ENCODE peak calls at places on chromosome 5, in five cellular contexts. J is A549, G is sigmoid colon, K is K562, S is esophagus muscularis mucosa. T is an unnamed sample.

GRCh38 chr5:177526791-177527190 is 10.0 kb upstream of the DDX41 start:
- DNase-seq in G (peak; percentile 13), K (no peak), J (no peak), S (no peak), T (no peak)

GRCh38 chr5:171484460-171484899 is 65.0 kb downstream of the FGF18 start:
- DNase-seq in S (no peak), J (peak; percentile 26), K (peak; percentile 87), G (no peak), T (no peak)

GRCh38 chr5:60207031-60207430 is 313.5 kb upstream of the PDE4D start:
- DNase-seq in K (no peak), J (no peak), G (no peak), S (no peak), T (no peak)

GRCh38 chr5:73985145-73985544 is 359.1 kb downstream of the ARHGEF28 start:
- DNase-seq in K (peak; percentile 14), J (peak; percentile 31), S (peak; percentile 39), G (no peak), T (no peak)

GRCh38 chr5:180336234-180337020 is 16.7 kb downstream of the GFPT2 start:
- DNase-seq in G (no peak), J (no peak), S (no peak), K (no peak), T (no peak)

GRCh38 chr5:140868721-140869554 is at the start of gene PCDHA11:
- DNase-seq in S (no peak), G (no peak), J (peak; percentile 55), K (peak; percentile 7), T (no peak)

GRCh38 chr5:120326651-120327050 is 137.4 kb upstream of the PRR16 start:
- DNase-seq in G (no peak), S (no peak), K (no peak), J (no peak), T (no peak)

GRCh38 chr5:181224390-181225234 is 1.5 kb downstream of the TRIM41 start:
- DNase-seq in S (no peak), J (no peak), G (no peak), K (no peak), T (no peak)

GRCh38 chr5:160007610-160008009 is 1.3 kb upstream of the TTC1 start:
- DNase-seq in G (no peak), S (no peak), K (no peak), J (no peak), T (no peak)

GRCh38 chr5:41408676-41409443 is 101.5 kb downstream of the PLCXD3 start:
- DNase-seq in G (no peak), K (no peak), S (no peak), J (no peak), T (no peak)

GRCh38 chr5:143135832-143136551 is 267.5 kb downstream of the NR3C1 start:
- DNase-seq in S (no peak), J (no peak), G (no peak), K (no peak), T (peak; percentile 34)
- H3K27ac ChIP-seq in S (no peak overlapping the region), J (no peak overlapping the region), G (no peak overlapping the region), K (no peak overlapping the region), T (no peak overlapping the region)

DNA sequence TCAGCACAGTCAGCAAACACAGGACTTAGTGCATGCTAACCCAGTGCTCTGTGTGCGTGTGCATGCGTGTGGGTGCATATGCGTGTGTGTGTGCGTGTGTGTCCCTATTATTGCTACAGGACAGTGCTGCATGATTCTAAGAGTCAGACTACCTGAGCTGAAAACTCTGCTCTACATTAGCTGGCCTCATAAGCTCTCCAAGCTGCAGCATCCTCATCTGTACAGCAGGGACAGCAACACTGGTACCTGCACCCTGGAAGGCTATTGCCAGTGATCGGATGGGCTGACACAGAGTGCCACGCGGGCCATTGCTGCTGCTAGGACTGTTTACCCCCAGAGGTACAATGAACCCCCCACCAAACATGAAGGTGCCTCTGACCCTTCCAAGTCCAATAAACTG is 1.2 kb downstream of the ADAMTS12 start:
- DNase-seq in J (peak; percentile 37), K (no peak), S (no peak), G (no peak), T (no peak)
- H3K4me3 ChIP-seq in J (peak overlapping the region; percentile 50), K (no peak overlapping the region), S (peak overlapping the region; percentile 57), G (peak overlapping the region; percentile 57), T (peak overlapping the region; percentile 44)

DNA sequence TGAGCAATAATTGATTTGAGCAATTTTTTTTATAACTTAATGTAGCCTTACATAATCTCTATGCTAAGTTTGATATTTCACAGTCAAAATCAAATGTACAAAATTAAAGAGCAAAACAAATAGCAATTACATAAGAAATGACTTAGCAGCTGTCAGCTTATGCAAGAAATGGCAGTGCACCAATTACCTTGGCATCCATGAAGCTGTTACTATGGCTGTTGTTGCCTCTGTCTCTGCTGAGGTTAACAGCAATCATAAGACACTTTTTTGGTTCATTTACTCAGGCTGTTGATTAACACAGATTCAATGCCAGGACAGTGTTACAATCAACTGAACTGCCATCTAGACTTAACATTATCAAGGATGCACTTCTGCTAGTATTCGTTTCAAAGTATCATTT is 1084.4 kb upstream of the COX7C start:
- DNase-seq in J (no peak), S (no peak), G (no peak), K (no peak), T (no peak)
- TF ChIP-seq EP300 in J (no peak), S (no peak), G (no peak), K (no peak), T (no peak)

DNA sequence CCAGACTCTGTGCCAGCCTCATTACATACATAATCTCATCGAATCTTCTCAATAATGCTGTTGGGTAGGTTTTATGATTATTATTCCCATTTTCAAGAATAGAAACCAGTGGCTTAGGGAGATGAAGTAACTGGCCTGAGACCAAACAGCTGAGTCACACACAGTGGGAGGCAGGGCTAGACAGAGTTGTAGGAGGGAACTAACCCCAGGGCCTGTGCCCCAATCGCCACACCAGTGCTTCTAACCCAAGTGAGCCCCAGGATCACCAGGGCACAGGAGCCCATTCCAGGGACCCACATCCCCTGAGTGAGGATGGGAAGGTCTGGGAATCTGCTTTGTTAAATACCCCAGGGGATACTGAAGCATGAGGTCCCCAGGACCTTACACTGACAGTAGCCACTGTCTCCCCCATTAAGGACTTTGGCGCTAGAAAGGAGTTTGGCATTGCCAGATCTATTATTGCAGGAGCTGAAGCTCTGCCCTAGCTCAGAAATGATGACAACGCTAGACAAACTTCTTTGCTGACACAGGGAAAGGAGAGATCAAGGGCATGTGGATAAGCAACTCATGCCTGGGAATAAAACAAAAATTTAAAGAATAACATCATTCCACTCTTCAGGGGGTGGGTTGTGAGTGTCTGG is 63.8 kb upstream of the PPARGC1B start:
- DNase-seq in K (peak; percentile 53), S (no peak), G (peak; percentile 72), J (no peak), T (no peak)
- H3K27ac ChIP-seq in K (peak overlapping the region; percentile 65), S (no peak overlapping the region), G (no peak overlapping the region), J (no peak overlapping the region), T (peak overlapping the region; percentile 38)

GRCh38 chr5:99686538-99686937 is 757.7 kb upstream of the CHD1 start:
- DNase-seq in S (no peak), J (no peak), K (no peak), G (no peak), T (no peak)
- H3K4me3 ChIP-seq in S (no peak overlapping the region), J (no peak overlapping the region), K (no peak overlapping the region), G (no peak overlapping the region), T (no peak overlapping the region)

GRCh38 chr5:30499402-30499801 is 694.1 kb upstream of the CDH6 start:
- DNase-seq in S (no peak), G (no peak), J (no peak), K (no peak), T (no peak)

GRCh38 chr5:30501065-30501464 is 692.4 kb upstream of the CDH6 start:
- DNase-seq in J (no peak), K (no peak), G (no peak), S (no peak), T (no peak)

GRCh38 chr5:30500513-30500912 is 693.0 kb upstream of the CDH6 start:
- DNase-seq in G (no peak), J (no peak), S (no peak), K (no peak), T (no peak)

GRCh38 chr5:30502277-30502676 is 691.2 kb upstream of the CDH6 start:
- DNase-seq in G (no peak), J (no peak), K (no peak), S (no peak), T (no peak)

DNA sequence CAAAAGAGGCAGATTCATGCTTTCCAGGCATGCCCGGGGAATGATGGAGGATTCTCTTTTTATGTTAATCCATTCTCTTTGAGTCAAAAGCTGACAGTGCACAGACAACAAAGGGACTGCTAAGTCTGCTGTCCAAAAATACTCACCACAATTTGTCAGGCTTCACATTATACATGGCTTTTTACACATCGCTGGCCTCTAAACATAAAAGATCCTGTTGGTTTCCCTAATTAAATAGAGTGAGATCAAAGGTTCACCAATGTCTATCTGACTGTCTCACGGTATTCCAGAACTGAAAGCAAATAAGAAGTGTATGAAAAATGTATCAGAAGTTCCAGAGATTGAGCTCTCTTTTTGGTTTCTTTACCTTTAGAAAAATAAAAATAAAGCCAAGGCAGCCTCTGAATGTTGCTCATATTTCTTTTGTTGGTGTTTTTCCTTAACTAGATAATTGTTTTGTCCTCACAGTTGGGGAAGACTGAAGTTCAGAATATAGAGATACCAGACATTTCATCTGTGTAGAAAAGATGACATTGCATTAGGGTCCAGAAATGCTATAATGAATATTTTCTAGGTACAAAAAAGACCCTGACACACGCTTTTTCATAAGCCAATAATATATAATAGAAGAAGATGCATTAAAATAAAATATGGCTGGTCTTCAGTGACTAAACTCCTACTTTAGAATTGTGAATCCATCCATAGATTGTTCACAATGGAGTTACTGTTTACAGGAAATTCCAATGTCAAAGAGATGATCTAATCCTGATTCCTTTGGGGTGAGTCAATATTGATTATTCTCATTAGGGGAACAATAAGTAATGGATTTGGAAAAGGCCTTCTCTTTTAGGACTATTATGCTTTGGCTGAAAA is 688.2 kb upstream of the CDH6 start:
- DNase-seq in K (no peak), J (peak; percentile 8), G (no peak), S (no peak), T (no peak)
- TF ChIP-seq EP300 in K (no peak), J (no peak), G (no peak), S (no peak), T (no peak)

GRCh38 chr5:137365126-137365865 is 133.8 kb downstream of the SPOCK1 start:
- DNase-seq in G (no peak), J (no peak), S (no peak), K (no peak), T (no peak)
- H3K27ac ChIP-seq in G (no peak overlapping the region), J (no peak overlapping the region), S (no peak overlapping the region), K (no peak overlapping the region), T (no peak overlapping the region)